ENCODE peak calls at places on chromosomes 13 and 19, in five cellular contexts. T is H9, C is neuronal stem cell, S is trophoblast cell, K is mesenchymal stem cell. Y is an unnamed sample.

GRCh38 chr13:66635526-66635925 is 594.6 kb downstream of the PCDH9 start:
- DNase-seq in T (no peak), C (no peak), S (no peak), K (peak), Y (no peak)

GRCh38 chr13:32669030-32669646 is 82.9 kb downstream of the PDS5B start:
- DNase-seq in T (no peak), C (peak), S (no peak), K (peak), Y (no peak)

GRCh38 chr13:99977912-99978780 is 3.4 kb upstream of the ZIC2 start:
- DNase-seq in T (peak), C (no peak), S (no peak), K (no peak), Y (peak)

GRCh38 chr19:49946415-49946814 is 14.6 kb downstream of the SIGLEC11 start:
- DNase-seq in T (no peak), C (no peak), S (no peak), K (no peak), Y (no peak)

GRCh38 chr13:95643471-95643813 is 1.1 kb downstream of the DZIP1 start:
- DNase-seq in T (peak), C (peak), S (no peak), K (peak), Y (no peak)

GRCh38 chr13:77519808-77520207 is 15.7 kb upstream of the SCEL start:
- DNase-seq in T (no peak), C (no peak), S (no peak), K (no peak), Y (no peak)

GRCh38 chr13:50574731-50575130 is 268.8 kb downstream of the DLEU7 start:
- DNase-seq in T (no peak), C (no peak), S (no peak), K (no peak), Y (no peak)

GRCh38 chr19:48938256-48938655 is 4.8 kb downstream of the DHDH start:
- DNase-seq in T (no peak), C (no peak), S (no peak), K (no peak), Y (no peak)

GRCh38 chr19:23817519-23817918 is 58.8 kb upstream of the ZNF681 start:
- DNase-seq in T (peak), C (no peak), S (peak), K (peak), Y (no peak)

GRCh38 chr19:42140125-42140754 is 8.0 kb upstream of the POU2F2 start:
- DNase-seq in T (peak), C (peak), S (peak), K (peak), Y (peak)

GRCh38 chr13:50529154-50529882 is 314.2 kb downstream of the DLEU7 start:
- DNase-seq in T (peak), C (no peak), S (peak), K (peak), Y (no peak)

GRCh38 chr19:8567522-8568172 is 9.6 kb downstream of the MYO1F start:
- DNase-seq in T (no peak), C (no peak), S (no peak), K (no peak), Y (no peak)

GRCh38 chr13:46905249-46905648 is 8.4 kb upstream of the HTR2A start:
- DNase-seq in T (no peak), C (no peak), S (no peak), K (peak), Y (peak)

GRCh38 chr19:7595466-7596133 is at the start of gene CAMSAP3:
- DNase-seq in T (peak), C (peak), S (peak), K (no peak), Y (peak)

GRCh38 chr13:39602614-39603366 is at the start of gene LHFPL6:
- DNase-seq in T (peak), C (peak), S (peak), K (peak), Y (peak)

GRCh38 chr19:13974073-13974472 is 21.8 kb downstream of the DCAF15 start:
- DNase-seq in T (peak), C (peak), S (peak), K (no peak), Y (peak)

GRCh38 chr19:28504139-28504538 is 708.8 kb downstream of the UQCRFS1 start:
- DNase-seq in T (no peak), C (no peak), S (no peak), K (no peak), Y (no peak)

GRCh38 chr13:38496956-38497355 is 147.3 kb downstream of the UFM1 start:
- DNase-seq in T (no peak), C (no peak), S (no peak), K (no peak), Y (no peak)

GRCh38 chr19:55626350-55626749 is 2.0 kb upstream of the ZNF784 start:
- DNase-seq in T (no peak), C (no peak), S (no peak), K (no peak), Y (no peak)

GRCh38 chr13:60857698-60858097 is 460.7 kb downstream of the TDRD3 start:
- DNase-seq in T (no peak), C (no peak), S (no peak), K (no peak), Y (no peak)

DNA sequence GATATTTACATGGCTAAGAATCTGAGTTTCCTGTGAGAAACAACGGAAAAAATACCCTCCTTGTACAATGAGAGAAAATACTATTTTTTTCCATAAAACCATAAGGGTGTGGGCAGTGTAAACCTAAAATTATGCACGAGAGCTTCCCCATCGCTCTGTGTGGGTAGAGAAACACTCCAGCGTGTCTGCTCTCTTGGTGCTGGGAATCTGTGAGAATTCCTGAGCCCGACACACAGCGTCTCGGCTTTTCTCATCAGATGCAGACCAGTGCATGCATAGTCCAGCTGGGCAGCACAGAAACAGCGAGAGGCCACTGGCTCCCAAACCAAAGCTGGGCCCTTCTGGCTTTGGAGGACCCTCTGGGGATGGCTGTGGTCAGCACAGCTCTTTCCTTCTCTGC is 12.0 kb downstream of the PLPP2 start:
- DNase-seq in T (no peak), C (no peak), S (no peak), K (no peak), Y (no peak)
- H2BK12ac ChIP-seq in T (no peak), C (no peak), S (no peak), K (no peak), Y (no peak)

GRCh38 chr13:33785384-33785783 is 32.6 kb upstream of the RFC3 start:
- DNase-seq in T (no peak), C (no peak), S (no peak), K (no peak), Y (no peak)
- H2BK12ac ChIP-seq in T (no peak), C (no peak), S (no peak), K (no peak), Y (no peak)

GRCh38 chr19:4229179-4229931 is at the start of gene EBI3:
- DNase-seq in T (peak), C (no peak), S (peak), K (peak), Y (no peak)
- H2BK12ac ChIP-seq in T (no peak), C (no peak), S (peak), K (peak), Y (peak)

GRCh38 chr19:2690856-2691255 is 11.6 kb downstream of the GNG7 start:
- DNase-seq in T (no peak), C (no peak), S (no peak), K (no peak), Y (no peak)
- H2BK12ac ChIP-seq in T (no peak), C (no peak), S (no peak), K (no peak), Y (no peak)

GRCh38 chr19:35552534-35553384 is 7.3 kb downstream of the TMEM147 start:
- DNase-seq in T (no peak), C (no peak), S (no peak), K (no peak), Y (no peak)

GRCh38 chr19:35549879-35550523 is 4.6 kb downstream of the TMEM147 start:
- DNase-seq in T (no peak), C (no peak), S (no peak), K (no peak), Y (no peak)

GRCh38 chr19:35553385-35554000 is 8.1 kb downstream of the TMEM147 start:
- DNase-seq in T (no peak), C (no peak), S (no peak), K (no peak), Y (no peak)

GRCh38 chr19:35549174-35549788 is 3.9 kb downstream of the TMEM147 start:
- DNase-seq in T (peak), C (peak), S (peak), K (peak), Y (peak)

GRCh38 chr19:35551091-35551810 is 5.8 kb downstream of the TMEM147 start:
- DNase-seq in T (no peak), C (no peak), S (no peak), K (no peak), Y (no peak)
- H2BK12ac ChIP-seq in T (no peak), C (no peak), S (no peak), K (no peak), Y (no peak)

GRCh38 chr13:49399801-49400472 is 43.9 kb downstream of the CAB39L start:
- DNase-seq in T (no peak), C (no peak), S (no peak), K (no peak), Y (no peak)

GRCh38 chr13:49400755-49401659 is 42.9 kb downstream of the CAB39L start:
- DNase-seq in T (no peak), C (peak), S (peak), K (peak), Y (no peak)

GRCh38 chr13:49395416-49396277 is 48.2 kb downstream of the CAB39L start:
- DNase-seq in T (no peak), C (no peak), S (no peak), K (no peak), Y (no peak)
- H2BK12ac ChIP-seq in T (no peak), C (no peak), S (no peak), K (no peak), Y (no peak)

Y was measured in H1.